ENCODE peak calls at places on chromosomes 2 and 18, in six cellular contexts. W is OCI-LY7; S is nephron progenitor cell; Y is endothelial cell; I is activated gamma-delta T cell treated with anti-CD3 and anti-CD28 coated beads, Interleukin-2, amount 50 U/mL, for 16 hours; B is iPS-NIHi11. P is an unnamed sample.

GRCh38 chr2:133439281-133439920 is 128.9 kb downstream of the NCKAP5 start:
- DNase-seq in W (no peak), S (no peak), Y (no peak), I (no peak), B (no peak), P (no peak)

GRCh38 chr18:58789856-58790255 is 74.8 kb upstream of the ZNF532 start:
- DNase-seq in W (no peak), S (peak), Y (no peak), I (no peak), B (no peak), P (no peak)

GRCh38 chr2:37919631-37920032 is 5.5 kb upstream of the RMDN2 start:
- DNase-seq in W (no peak), S (no peak), Y (no peak), I (no peak), B (no peak), P (no peak)

GRCh38 chr2:199261221-199261620 is 196.5 kb downstream of the SATB2 start:
- DNase-seq in W (no peak), S (no peak), Y (no peak), I (no peak), B (no peak), P (no peak)

GRCh38 chr2:159010340-159010739 is 41.9 kb downstream of the TANC1 start:
- DNase-seq in W (no peak), S (no peak), Y (no peak), I (no peak), B (no peak), P (no peak)

GRCh38 chr2:199458017-199458805 is 472 bp upstream of the SATB2 start:
- DNase-seq in W (peak), S (peak), Y (peak), I (no peak), B (peak), P (no peak)

GRCh38 chr18:35231052-35231451 is 9.8 kb upstream of the ZNF397 start:
- DNase-seq in W (peak), S (peak), Y (peak), I (peak), B (peak), P (no peak)

GRCh38 chr18:54780285-54780861 is 47.9 kb upstream of the RAB27B start:
- DNase-seq in W (no peak), S (no peak), Y (no peak), I (no peak), B (no peak), P (no peak)

GRCh38 chr2:230011617-230012016 is 57.1 kb downstream of the SLC16A14 start:
- DNase-seq in W (no peak), S (no peak), Y (no peak), I (no peak), B (no peak), P (no peak)

GRCh38 chr2:74779587-74780135 is 54.3 kb upstream of the HK2 start:
- DNase-seq in W (no peak), S (no peak), Y (no peak), I (no peak), B (no peak), P (no peak)

GRCh38 chr2:224865016-224865415 is 148.9 kb upstream of the CCDC195 start:
- DNase-seq in W (no peak), S (no peak), Y (no peak), I (no peak), B (no peak), P (no peak)

GRCh38 chr2:47227532-47228166 is 72.5 kb upstream of the STPG4 start:
- DNase-seq in W (no peak), S (no peak), Y (no peak), I (no peak), B (no peak), P (no peak)

GRCh38 chr2:101958071-101958470 is 33.7 kb upstream of the IL1R2 start:
- DNase-seq in W (no peak), S (no peak), Y (no peak), I (no peak), B (no peak), P (no peak)

GRCh38 chr2:96404446-96405373 is 69.1 kb downstream of the NCAPH start:
- DNase-seq in W (no peak), S (no peak), Y (no peak), I (no peak), B (no peak), P (no peak)

GRCh38 chr2:17309741-17310339 is 208.4 kb downstream of the RAD51AP2 start:
- DNase-seq in W (peak), S (peak), Y (peak), I (no peak), B (peak), P (no peak)

GRCh38 chr2:240159251-240159839 is 18.9 kb upstream of the OTOS start:
- DNase-seq in W (no peak), S (no peak), Y (no peak), I (no peak), B (no peak), P (no peak)

GRCh38 chr2:181311841-181312240 is 145.3 kb upstream of the ITGA4 start:
- DNase-seq in W (peak), S (no peak), Y (no peak), I (no peak), B (no peak), P (no peak)

GRCh38 chr2:154484338-154485099 is 214.0 kb upstream of the KCNJ3 start:
- DNase-seq in W (no peak), S (no peak), Y (no peak), I (no peak), B (no peak), P (no peak)

GRCh38 chr2:107132141-107132540 is 246.2 kb upstream of the ST6GAL2 start:
- DNase-seq in W (no peak), S (peak), Y (no peak), I (no peak), B (no peak), P (no peak)

GRCh38 chr2:37456479-37456878 is 112.0 kb downstream of the QPCT start:
- DNase-seq in W (peak), S (no peak), Y (no peak), I (no peak), B (no peak), P (no peak)

GRCh38 chr2:54347622-54348021 is 91.6 kb upstream of the TSPYL6 start:
- DNase-seq in W (no peak), S (no peak), Y (no peak), I (no peak), B (no peak), P (no peak)

GRCh38 chr2:192885569-192886160 is 690.9 kb upstream of the TMEFF2 start:
- DNase-seq in W (no peak), S (no peak), Y (no peak), I (no peak), B (no peak), P (no peak)

GRCh38 chr2:27954771-27955384 is 64.3 kb downstream of the BABAM2 start:
- DNase-seq in W (peak), S (no peak), Y (peak), I (no peak), B (no peak), P (peak)

GRCh38 chr2:9655441-9656269 is 24.9 kb upstream of the YWHAQ start:
- DNase-seq in W (no peak), S (no peak), Y (no peak), I (peak), B (no peak), P (no peak)

GRCh38 chr2:231693956-231694355 is 14.4 kb upstream of the PTMA start:
- DNase-seq in W (no peak), S (no peak), Y (no peak), I (no peak), B (no peak), P (no peak)

GRCh38 chr2:33099989-33100388 is 153.2 kb downstream of the LTBP1 start:
- DNase-seq in W (no peak), S (no peak), Y (no peak), I (no peak), B (no peak), P (no peak)

GRCh38 chr2:3268705-3269029 is 109.0 kb downstream of the EIPR1 start:
- DNase-seq in W (no peak), S (no peak), Y (no peak), I (no peak), B (no peak), P (no peak)

GRCh38 chr2:216370961-216371633 is 1.2 kb downstream of the MARCHF4 start:
- DNase-seq in W (no peak), S (peak), Y (peak), I (no peak), B (peak), P (no peak)

GRCh38 chr2:56121995-56122394 is 61.8 kb upstream of the CCDC85A start:
- DNase-seq in W (no peak), S (no peak), Y (no peak), I (no peak), B (no peak), P (no peak)

GRCh38 chr2:55163895-55164509 is 68.1 kb downstream of the CLHC1 start:
- DNase-seq in W (no peak), S (no peak), Y (no peak), I (no peak), B (no peak), P (no peak)

GRCh38 chr18:48629730-48630324 is 91.0 kb downstream of the CTIF start:
- DNase-seq in W (no peak), S (no peak), Y (no peak), I (no peak), B (no peak), P (no peak)

GRCh38 chr2:71064754-71065621 is 3.5 kb upstream of the NAGK start:
- DNase-seq in W (peak), S (no peak), Y (no peak), I (no peak), B (no peak), P (peak)

GRCh38 chr18:77161954-77162353 is 29.4 kb upstream of the MBP start:
- DNase-seq in W (no peak), S (no peak), Y (no peak), I (no peak), B (no peak), P (no peak)

GRCh38 chr2:23449413-23449812 is 64.4 kb downstream of the KLHL29 start:
- DNase-seq in W (peak), S (no peak), Y (no peak), I (no peak), B (no peak), P (no peak)

GRCh38 chr2:237744613-237745249 is 53.8 kb upstream of the RBM44 start:
- DNase-seq in W (peak), S (peak), Y (peak), I (peak), B (peak), P (no peak)